ENCODE peak calls at places on chromosomes 7 and 10, in nine cellular contexts. T, I, L, B, Z, M, Q, D and H are unnamed samples.
A peak's percentile ranks its signal among the peaks of the same experiment; 100 is the strongest.

GRCh38 chr7:131276736-131277135 is 50.9 kb upstream of the MKLN1 start:
- DNase-seq in T (no peak), I (no peak), L (no peak), B (no peak), Z (no peak), M (no peak), Q (no peak), D (no peak), H (no peak)

GRCh38 chr10:77179015-77179695 is 458.5 kb downstream of the KCNMA1 start:
- DNase-seq in T (peak; percentile 68), I (no peak), L (peak; percentile 32), B (peak; percentile 70), Z (no peak), M (no peak), Q (no peak), D (peak; percentile 94), H (no peak)

GRCh38 chr10:122140941-122141623 is 130.0 kb upstream of the BTBD16 start:
- DNase-seq in T (peak; percentile 76), I (no peak), L (no peak), B (peak; percentile 79), Z (peak; percentile 67), M (no peak), Q (no peak), D (peak; percentile 96), H (no peak)

GRCh38 chr10:16816142-16816541 is 1.1 kb downstream of the RSU1 start:
- DNase-seq in T (peak; percentile 53), I (no peak), L (no peak), B (no peak), Z (no peak), M (no peak), Q (no peak), D (peak; percentile 50), H (no peak)

GRCh38 chr10:81093056-81093455 is 555.4 kb downstream of the SH2D4B start:
- DNase-seq in T (no peak), I (no peak), L (no peak), B (no peak), Z (no peak), M (no peak), Q (no peak), D (no peak), H (no peak)

GRCh38 chr10:22500567-22501369 is 155.5 kb downstream of the SPAG6 start:
- DNase-seq in T (no peak), I (no peak), L (peak; percentile 66), B (no peak), Z (no peak), M (no peak), Q (no peak), D (no peak), H (no peak)

GRCh38 chr7:7176421-7177043 is 5.8 kb upstream of the C1GALT1 start:
- DNase-seq in T (no peak), I (no peak), L (no peak), B (peak; percentile 68), Z (no peak), M (no peak), Q (no peak), D (peak; percentile 86), H (no peak)

GRCh38 chr7:50818324-50818723 is 35.6 kb upstream of the GRB10 start:
- DNase-seq in T (peak; percentile 43), I (no peak), L (no peak), B (no peak), Z (no peak), M (no peak), Q (no peak), D (peak; percentile 10), H (no peak)

GRCh38 chr10:101235766-101236165 is 6.5 kb upstream of the LBX1 start:
- DNase-seq in T (no peak), I (no peak), L (no peak), B (no peak), Z (no peak), M (no peak), Q (no peak), D (no peak), H (no peak)

GRCh38 chr10:80600251-80600650 is 62.5 kb downstream of the SH2D4B start:
- DNase-seq in T (no peak), I (no peak), L (no peak), B (no peak), Z (no peak), M (no peak), Q (no peak), D (no peak), H (no peak)

GRCh38 chr7:45923290-45923689 is 2.2 kb upstream of the IGFBP3 start:
- DNase-seq in T (peak; percentile 78), I (peak; percentile 84), L (peak; percentile 51), B (no peak), Z (peak; percentile 74), M (peak; percentile 21), Q (peak; percentile 81), D (peak; percentile 79), H (peak; percentile 68)

GRCh38 chr10:63208981-63209380 is 75.9 kb downstream of the NRBF2 start:
- DNase-seq in T (no peak), I (no peak), L (no peak), B (no peak), Z (no peak), M (no peak), Q (no peak), D (peak; percentile 63), H (peak; percentile 11)

GRCh38 chr7:9242604-9243003 is 809.2 kb downstream of the NXPH1 start:
- DNase-seq in T (no peak), I (no peak), L (no peak), B (no peak), Z (no peak), M (no peak), Q (no peak), D (no peak), H (no peak)

GRCh38 chr10:26737730-26738129 is 40.2 kb downstream of the PDSS1 start:
- DNase-seq in T (no peak), I (no peak), L (no peak), B (no peak), Z (no peak), M (no peak), Q (no peak), D (no peak), H (no peak)

GRCh38 chr10:8365935-8366911 is 311.7 kb downstream of the GATA3 start:
- DNase-seq in T (no peak), I (no peak), L (no peak), B (no peak), Z (peak; percentile 52), M (no peak), Q (no peak), D (peak; percentile 33), H (no peak)

GRCh38 chr7:2613113-2613925 is 18.5 kb upstream of the TTYH3 start:
- DNase-seq in T (no peak), I (no peak), L (no peak), B (no peak), Z (no peak), M (no peak), Q (no peak), D (no peak), H (no peak)

GRCh38 chr10:122551450-122551849 is 9.1 kb upstream of the DMBT1 start:
- DNase-seq in T (no peak), I (peak; percentile 65), L (no peak), B (no peak), Z (no peak), M (no peak), Q (no peak), D (no peak), H (no peak)

GRCh38 chr7:80401708-80402107 is 110.2 kb downstream of the GNAT3 start:
- DNase-seq in T (no peak), I (no peak), L (no peak), B (no peak), Z (no peak), M (no peak), Q (no peak), D (no peak), H (no peak)

GRCh38 chr7:32395168-32395567 is 95.0 kb downstream of the LSM5 start:
- DNase-seq in T (no peak), I (no peak), L (no peak), B (no peak), Z (no peak), M (no peak), Q (no peak), D (no peak), H (no peak)

GRCh38 chr7:1331576-1332467 is 99.2 kb downstream of the UNCX start:
- DNase-seq in T (no peak), I (no peak), L (no peak), B (no peak), Z (no peak), M (no peak), Q (no peak), D (no peak), H (no peak)

GRCh38 chr7:80530136-80530535 is 18.3 kb upstream of the GNAT3 start:
- DNase-seq in T (no peak), I (no peak), L (no peak), B (no peak), Z (no peak), M (no peak), Q (no peak), D (no peak), H (no peak)

GRCh38 chr7:37916673-37917660 is at the start of gene SFRP4:
- DNase-seq in T (peak; percentile 72), I (peak; percentile 72), L (peak; percentile 52), B (no peak), Z (no peak), M (peak; percentile 26), Q (peak; percentile 36), D (peak; percentile 24), H (peak; percentile 58)

GRCh38 chr7:15854841-15855576 is 168.5 kb upstream of the MEOX2 start:
- DNase-seq in T (no peak), I (no peak), L (no peak), B (no peak), Z (no peak), M (no peak), Q (no peak), D (peak; percentile 9), H (no peak)

GRCh38 chr7:80145780-80146422 is 11.3 kb downstream of the GNAI1 start:
- DNase-seq in T (no peak), I (no peak), L (no peak), B (peak; percentile 53), Z (no peak), M (no peak), Q (no peak), D (peak; percentile 95), H (no peak)

GRCh38 chr7:27994639-27995038 is 186.0 kb downstream of the JAZF1 start:
- DNase-seq in T (no peak), I (no peak), L (no peak), B (no peak), Z (no peak), M (no peak), Q (no peak), D (peak; percentile 78), H (no peak)

GRCh38 chr10:119755446-119755845 is 29.6 kb downstream of the INPP5F start:
- DNase-seq in T (no peak), I (no peak), L (no peak), B (no peak), Z (no peak), M (no peak), Q (no peak), D (peak; percentile 71), H (no peak)

GRCh38 chr7:150520145-150520544 is 5.5 kb downstream of the GIMAP7 start:
- DNase-seq in T (no peak), I (no peak), L (no peak), B (no peak), Z (no peak), M (no peak), Q (no peak), D (no peak), H (no peak)

GRCh38 chr7:143073556-143073955 is 21.4 kb downstream of the OR6V1 start:
- DNase-seq in T (no peak), I (no peak), L (no peak), B (no peak), Z (no peak), M (no peak), Q (no peak), D (peak; percentile 42), H (no peak)

GRCh38 chr10:13450078-13450477 is 78.7 kb downstream of the BEND7 start:
- DNase-seq in T (no peak), I (no peak), L (no peak), B (peak; percentile 48), Z (no peak), M (no peak), Q (no peak), D (peak; percentile 52), H (no peak)

GRCh38 chr10:129161184-129161583 is 305.9 kb upstream of the MGMT start:
- DNase-seq in T (no peak), I (no peak), L (no peak), B (no peak), Z (no peak), M (no peak), Q (no peak), D (no peak), H (no peak)

GRCh38 chr10:113735913-113736312 is 15.6 kb upstream of the PLEKHS1 start:
- DNase-seq in T (peak; percentile 17), I (peak; percentile 53), L (no peak), B (no peak), Z (no peak), M (no peak), Q (no peak), D (peak; percentile 22), H (no peak)